ENCODE peak calls at places on chromosomes 16 and 17, in six cellular contexts. U is DND-41, L is prostate gland, I is BE2C, H is heart left ventricle, A is brain microvascular endothelial cell. P is an unnamed sample.
A peak's percentile ranks its signal among the peaks of the same experiment; 100 is the strongest.

GRCh38 chr16:87947356-87948118 is 3.7 kb upstream of the BANP start:
- DNase-seq in U (no peak), L (no peak), I (no peak), H (no peak), A (no peak), P (no peak)

GRCh38 chr16:64590516-64590915 is 531.3 kb downstream of the CDH11 start:
- DNase-seq in U (no peak), L (no peak), I (no peak), H (no peak), A (peak; percentile 51), P (no peak)

GRCh38 chr16:24018485-24018884 is 182.7 kb downstream of the PRKCB start:
- DNase-seq in U (no peak), L (no peak), I (no peak), H (no peak), A (no peak), P (no peak)

GRCh38 chr17:17236295-17237025 is 508 bp downstream of the FLCN start:
- DNase-seq in U (no peak), L (no peak), I (no peak), H (no peak), A (peak; percentile 24), P (no peak)

GRCh38 chr16:73771676-73772075 is 524.9 kb upstream of the PSMD7 start:
- DNase-seq in U (no peak), L (no peak), I (no peak), H (no peak), A (peak; percentile 50), P (no peak)

GRCh38 chr17:59328534-59329095 is 2.8 kb upstream of the YPEL2 start:
- DNase-seq in U (no peak), L (no peak), I (no peak), H (no peak), A (no peak), P (no peak)

GRCh38 chr17:1834378-1835149 is 4.8 kb downstream of the RPA1 start:
- DNase-seq in U (no peak), L (no peak), I (no peak), H (no peak), A (no peak), P (no peak)

GRCh38 chr16:25523183-25523582 is 168.6 kb upstream of the HS3ST4 start:
- DNase-seq in U (no peak), L (no peak), I (no peak), H (no peak), A (no peak), P (no peak)

GRCh38 chr16:27405546-27406451 is 3.8 kb downstream of the IL21R start:
- DNase-seq in U (no peak), L (no peak), I (no peak), H (no peak), A (no peak), P (no peak)

GRCh38 chr17:62064791-62065563 is at the start of gene MED13:
- DNase-seq in U (peak; percentile 62), L (peak; percentile 61), I (peak; percentile 77), H (peak; percentile 81), A (peak; percentile 11), P (peak; percentile 7)

GRCh38 chr17:45132302-45132568 is at the start of gene PLCD3:
- DNase-seq in U (no peak), L (no peak), I (no peak), H (no peak), A (no peak), P (no peak)

GRCh38 chr17:1298616-1299015 is 19.2 kb downstream of the TRARG1 start:
- DNase-seq in U (no peak), L (no peak), I (no peak), H (no peak), A (no peak), P (no peak)

GRCh38 chr17:2423271-2423670 is 22.4 kb upstream of the MNT start:
- DNase-seq in U (no peak), L (no peak), I (no peak), H (no peak), A (no peak), P (no peak)

GRCh38 chr17:32015245-32016013 is 8.2 kb downstream of the LRRC37B start:
- DNase-seq in U (no peak), L (no peak), I (no peak), H (no peak), A (peak; percentile 58), P (no peak)

GRCh38 chr17:17028059-17028877 is 14.0 kb upstream of the MPRIP start:
- DNase-seq in U (no peak), L (peak; percentile 54), I (peak; percentile 51), H (no peak), A (peak; percentile 69), P (no peak)

GRCh38 chr16:77322757-77323156 is 112.1 kb downstream of the ADAMTS18 start:
- DNase-seq in U (no peak), L (no peak), I (no peak), H (no peak), A (no peak), P (no peak)

GRCh38 chr16:75251280-75252048 is at the start of gene BCAR1:
- DNase-seq in U (no peak), L (peak; percentile 88), I (peak; percentile 96), H (peak; percentile 93), A (peak; percentile 82), P (no peak)

GRCh38 chr16:23518435-23518891 is 8.2 kb upstream of the GGA2 start:
- DNase-seq in U (no peak), L (no peak), I (no peak), H (no peak), A (peak; percentile 12), P (no peak)

GRCh38 chr17:10013360-10014112 is 108.5 kb upstream of the RCVRN start:
- DNase-seq in U (no peak), L (no peak), I (no peak), H (no peak), A (no peak), P (no peak)

GRCh38 chr17:62017496-62017895 is 47.6 kb downstream of the MED13 start:
- DNase-seq in U (no peak), L (no peak), I (no peak), H (no peak), A (peak; percentile 66), P (no peak)

GRCh38 chr16:13186813-13187212 is 285.4 kb downstream of the SHISA9 start:
- DNase-seq in U (no peak), L (no peak), I (no peak), H (no peak), A (no peak), P (no peak)

GRCh38 chr17:74769266-74769855 is 6.8 kb downstream of the NAT9 start:
- DNase-seq in U (no peak), L (no peak), I (no peak), H (no peak), A (no peak), P (no peak)
- H3K36me3 ChIP-seq in U (peaks cover 93% of the 10 kb centered on the region), L (no peaks in the 10 kb centered on the region), I (peaks cover 29% of the 10 kb centered on the region), H (peaks cover 30% of the 10 kb centered on the region), A (peaks cover 34% of the 10 kb centered on the region), P (peaks cover 26% of the 10 kb centered on the region)

GRCh38 chr17:56262854-56263253 is 109.6 kb downstream of the ANKFN1 start:
- DNase-seq in U (no peak), L (peak; percentile 4), I (no peak), H (no peak), A (no peak), P (no peak)

GRCh38 chr17:56260421-56260820 is 107.1 kb downstream of the ANKFN1 start:
- DNase-seq in U (no peak), L (no peak), I (no peak), H (no peak), A (no peak), P (no peak)

GRCh38 chr17:56257075-56257474 is 103.8 kb downstream of the ANKFN1 start:
- DNase-seq in U (no peak), L (no peak), I (no peak), H (no peak), A (no peak), P (no peak)
- H3K4me3 ChIP-seq in U (no peak overlapping the region), L (no peak overlapping the region), I (no peak overlapping the region), H (no peak overlapping the region), A (no peak overlapping the region), P (no peak overlapping the region)

DNA sequence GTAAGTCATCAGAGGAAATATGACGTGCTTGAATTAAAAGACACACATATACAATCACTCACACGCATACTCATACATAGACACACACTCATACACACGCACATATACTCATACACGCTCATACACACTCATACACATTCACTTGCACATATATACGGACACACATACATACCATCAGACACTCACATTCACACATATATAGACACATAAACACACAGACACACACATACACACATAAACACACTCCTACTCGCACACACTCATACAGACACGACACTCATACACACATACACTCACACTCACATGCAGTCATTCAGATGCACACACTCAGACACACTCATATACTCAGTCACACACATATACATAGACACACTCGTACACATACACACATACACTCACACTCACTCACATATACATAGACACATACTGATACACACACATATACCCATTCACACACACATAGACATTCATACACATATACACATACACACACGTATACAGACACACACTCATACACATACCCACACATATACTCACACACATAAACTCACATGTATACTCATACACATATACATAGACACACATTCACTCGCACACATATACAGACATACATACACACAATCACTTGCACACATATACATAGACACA is 24.9 kb upstream of the NUDT16L1 start:
- DNase-seq in U (no peak), L (no peak), I (no peak), H (no peak), A (no peak), P (no peak)
- H3K36me3 ChIP-seq in U (peaks cover 71% of the 10 kb centered on the region), L (no peaks in the 10 kb centered on the region), I (peaks cover 42% of the 10 kb centered on the region), H (peaks cover 77% of the 10 kb centered on the region), A (peaks cover 74% of the 10 kb centered on the region), P (peaks cover 35% of the 10 kb centered on the region)

DNA sequence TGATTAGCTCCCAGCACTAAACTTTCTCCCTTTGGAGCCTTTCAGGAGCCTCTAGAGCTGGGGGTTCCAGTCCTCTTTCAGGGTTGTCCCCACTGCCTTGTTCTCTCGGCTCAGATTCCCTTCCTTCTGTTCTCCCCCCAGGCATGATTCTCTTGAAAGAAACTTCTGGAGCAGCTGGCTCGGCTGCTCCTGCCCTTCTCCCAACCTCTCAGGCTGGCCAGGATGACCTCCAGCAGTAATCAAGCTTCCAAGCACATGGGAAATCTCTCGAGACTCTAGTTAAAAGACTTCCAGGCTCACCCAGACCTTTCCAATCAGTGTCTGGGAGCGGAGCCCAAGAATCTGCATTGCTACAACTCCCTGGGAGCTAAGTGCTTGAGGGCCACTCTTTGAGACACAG is 3.6 kb downstream of the SDK2 start:
- DNase-seq in U (no peak), L (no peak), I (no peak), H (no peak), A (no peak), P (no peak)
- H3K4me3 ChIP-seq in U (no peak overlapping the region), L (no peak overlapping the region), I (no peak overlapping the region), H (no peak overlapping the region), A (no peak overlapping the region), P (no peak overlapping the region)

GRCh38 chr16:29986231-29986630 is 9.2 kb downstream of the HIRIP3 start:
- DNase-seq in U (no peak), L (no peak), I (no peak), H (no peak), A (no peak), P (no peak)
- H3K36me3 ChIP-seq in U (peaks cover 100% of the 10 kb centered on the region), L (peaks cover 43% of the 10 kb centered on the region), I (peaks cover 88% of the 10 kb centered on the region), H (peaks cover 100% of the 10 kb centered on the region), A (peaks cover 96% of the 10 kb centered on the region), P (peaks cover 83% of the 10 kb centered on the region)

P was measured in thoracic aorta.